ENCODE peak calls at places on chromosome 14, in ten cellular contexts. Q is suprapubic skin; U is effector memory CD4-positive, alpha-beta T cell; R is OCI-LY7; F is A549; I is GM12878; B is heart right ventricle; K is CD4-positive, alpha-beta memory T cell; V is CD8-positive, alpha-beta memory T cell; O is neuronal stem cell. H is an unnamed sample. For H3K4me1, the result is how much of the 10 kb centered on the place peaks cover.

GRCh38 chr14:103334644-103335603 is 887 bp downstream of the EIF5 start:
- DNase-seq in R (peak), O (peak), I (no peak), B (peak), Q (peak), U (peak), K (peak), V (peak), F (no peak), H (peak)

GRCh38 chr14:101410126-101410525 is 151.2 kb upstream of the DIO3 start:
- DNase-seq in B (no peak), F (no peak), I (no peak), K (no peak), Q (no peak), O (no peak), R (peak), V (no peak), U (no peak), H (no peak)

GRCh38 chr14:35286707-35287106 is 5.5 kb upstream of the PSMA6 start:
- DNase-seq in F (no peak), V (no peak), K (peak), R (peak), O (no peak), I (no peak), U (no peak), B (no peak), Q (no peak), H (no peak)

GRCh38 chr14:71574976-71575375 is 357.3 kb upstream of the RGS6 start:
- DNase-seq in I (no peak), V (no peak), Q (no peak), K (no peak), F (peak), B (no peak), R (no peak), O (no peak), U (no peak), H (no peak)

GRCh38 chr14:74573421-74574091 is 38.5 kb downstream of the LTBP2 start:
- DNase-seq in B (no peak), I (no peak), O (no peak), Q (no peak), K (no peak), V (no peak), U (no peak), F (no peak), R (no peak), H (no peak)

GRCh38 chr14:99183716-99184115 is 88.3 kb downstream of the BCL11B start:
- DNase-seq in I (no peak), F (no peak), O (no peak), B (no peak), K (no peak), U (no peak), R (no peak), Q (no peak), V (peak), H (no peak)

GRCh38 chr14:96303981-96304380 is 48.0 kb downstream of the BDKRB1 start:
- DNase-seq in K (no peak), F (no peak), I (no peak), V (no peak), R (no peak), B (no peak), U (no peak), Q (no peak), O (no peak), H (no peak)

GRCh38 chr14:102629011-102629444 is 36.6 kb downstream of the RCOR1 start:
- DNase-seq in K (no peak), B (no peak), U (no peak), I (no peak), V (no peak), Q (no peak), O (no peak), F (no peak), R (no peak), H (no peak)

GRCh38 chr14:50795909-50796308 is 35.1 kb downstream of the NIN start:
- DNase-seq in O (no peak), V (no peak), U (no peak), B (no peak), R (no peak), Q (no peak), K (no peak), I (no peak), F (no peak), H (no peak)

GRCh38 chr14:105087308-105087962 is 22.2 kb upstream of the GPR132 start:
- DNase-seq in U (no peak), Q (peak), R (no peak), K (no peak), F (peak), I (no peak), B (peak), O (no peak), V (no peak), H (no peak)

GRCh38 chr14:100747736-100748135 is 21.0 kb downstream of the DLK1 start:
- DNase-seq in Q (peak), O (no peak), V (no peak), I (no peak), K (no peak), R (no peak), B (no peak), U (no peak), F (no peak), H (no peak)

GRCh38 chr14:105859717-105860614 is 333.6 kb downstream of the TMEM121 start:
- DNase-seq in O (no peak), U (peak), Q (peak), I (no peak), K (peak), V (peak), F (no peak), B (peak), R (peak), H (peak)

GRCh38 chr14:90522585-90523191 is 125.9 kb downstream of the CALM1 start:
- DNase-seq in R (no peak), V (no peak), B (no peak), F (no peak), Q (no peak), I (no peak), O (no peak), U (no peak), K (no peak), H (peak)

GRCh38 chr14:49992901-49993335 is 100.0 kb downstream of the ARF6 start:
- DNase-seq in U (no peak), I (peak), F (no peak), Q (no peak), B (no peak), V (no peak), R (no peak), O (no peak), K (no peak), H (no peak)

GRCh38 chr14:61505815-61506809 is 184.7 kb downstream of the PRKCH start:
- DNase-seq in R (no peak), V (no peak), Q (no peak), O (no peak), U (no peak), K (no peak), I (no peak), B (no peak), F (no peak), H (no peak)

GRCh38 chr14:56555921-56556570 is 23.6 kb upstream of the TMEM260 start:
- DNase-seq in F (peak), V (no peak), I (no peak), O (peak), U (no peak), K (no peak), R (peak), Q (no peak), B (no peak), H (no peak)

GRCh38 chr14:44833376-44833775 is 128.4 kb downstream of the KLHL28 start:
- DNase-seq in Q (no peak), O (no peak), R (no peak), F (peak), K (no peak), V (no peak), I (no peak), U (no peak), B (no peak), H (no peak)

GRCh38 chr14:79044894-79045624 is 874.9 kb downstream of the NRXN3 start:
- DNase-seq in Q (no peak), R (no peak), V (no peak), U (no peak), I (no peak), B (no peak), O (no peak), F (peak), K (no peak), H (no peak)

GRCh38 chr14:84482256-84483071 is 1047.5 kb upstream of the FLRT2 start:
- DNase-seq in R (no peak), V (no peak), F (no peak), K (no peak), O (peak), U (no peak), Q (no peak), B (no peak), I (no peak), H (no peak)

GRCh38 chr14:21070083-21070609 is at the start of gene ARHGEF40:
- DNase-seq in U (peak), K (no peak), V (no peak), I (no peak), R (peak), O (no peak), F (peak), B (peak), Q (no peak), H (peak)

GRCh38 chr14:70753518-70753953 is 55.8 kb downstream of the MAP3K9 start:
- DNase-seq in F (peak), U (no peak), O (no peak), V (no peak), R (no peak), Q (no peak), I (no peak), K (no peak), B (no peak), H (no peak)

GRCh38 chr14:70713096-70713875 is 71.6 kb downstream of the TTC9 start:
- DNase-seq in K (no peak), F (no peak), R (no peak), Q (no peak), V (no peak), B (no peak), U (no peak), O (no peak), I (no peak), H (no peak)

GRCh38 chr14:100587248-100587762 is at the start of gene BEGAIN:
- DNase-seq in R (no peak), V (no peak), O (no peak), B (no peak), U (no peak), K (no peak), I (no peak), F (no peak), Q (peak), H (no peak)

GRCh38 chr14:73787760-73788508 is 63.7 kb upstream of the PTGR2 start:
- DNase-seq in V (no peak), R (peak), U (no peak), O (no peak), F (no peak), I (no peak), Q (no peak), K (peak), B (no peak), H (no peak)

GRCh38 chr14:59882957-59883356 is 12.4 kb upstream of the RTN1 start:
- DNase-seq in Q (no peak), I (no peak), F (no peak), U (no peak), V (no peak), O (no peak), R (peak), K (no peak), B (no peak), H (no peak)

GRCh38 chr14:64388533-64389243 is 535 bp downstream of the MTHFD1 start:
- DNase-seq in U (no peak), R (peak), Q (no peak), K (no peak), V (no peak), F (no peak), I (no peak), B (peak), O (no peak), H (peak)

GRCh38 chr14:100893760-100894159 is 9.8 kb downstream of the RTL1 start:
- DNase-seq in B (no peak), K (no peak), Q (peak), R (no peak), F (no peak), V (no peak), O (no peak), U (no peak), I (no peak), H (no peak)

GRCh38 chr14:60509438-60510253 is 700 bp downstream of the SIX6 start:
- DNase-seq in R (no peak), B (no peak), F (no peak), O (peak), K (no peak), U (no peak), Q (no peak), V (no peak), I (no peak), H (no peak)

GRCh38 chr14:89990623-89991275 is 35.0 kb downstream of the TDP1 start:
- DNase-seq in I (no peak), V (no peak), R (no peak), O (no peak), U (no peak), Q (no peak), B (no peak), K (no peak), F (no peak), H (no peak)

GRCh38 chr14:41047763-41048162 is 558.9 kb upstream of the LRFN5 start:
- DNase-seq in K (no peak), I (no peak), Q (no peak), F (no peak), B (no peak), U (no peak), R (no peak), O (no peak), V (no peak), H (no peak)

GRCh38 chr14:51653096-51653814 is 1.5 kb downstream of the FRMD6 start:
- DNase-seq in V (no peak), F (peak), B (no peak), R (peak), O (no peak), U (no peak), I (no peak), Q (no peak), K (peak), H (no peak)

GRCh38 chr14:65352964-65353530 is 59.5 kb upstream of the FUT8 start:
- DNase-seq in B (no peak), K (no peak), Q (no peak), R (peak), V (no peak), I (no peak), O (no peak), U (no peak), F (peak), H (no peak)

GRCh38 chr14:105925615-105926414 is 399.4 kb downstream of the TMEM121 start:
- DNase-seq in O (no peak), F (no peak), B (no peak), Q (peak), K (no peak), U (no peak), R (no peak), I (no peak), V (no peak), H (peak)

GRCh38 chr14:104353921-104354701 is 215.7 kb downstream of the KIF26A start:
- DNase-seq in R (no peak), B (peak), I (no peak), F (no peak), O (no peak), V (peak), K (no peak), Q (peak), U (no peak), H (peak)

GRCh38 chr14:20714593-20715250 is 26.2 kb downstream of the ANG start:
- DNase-seq in K (no peak), O (no peak), U (no peak), B (peak), F (no peak), Q (peak), I (no peak), V (no peak), R (no peak), H (no peak)

GRCh38 chr14:69047255-69047654 is 68.2 kb upstream of the ACTN1 start:
- DNase-seq in O (no peak), V (no peak), U (no peak), R (no peak), I (no peak), Q (no peak), K (no peak), F (no peak), B (no peak), H (no peak)
- H3K4me1 ChIP-seq in O (under half), V (under half), U (under half), R (under half), I (under half), Q (half or more), K (under half), F (under half), B (half or more), H (under half)

DNA sequence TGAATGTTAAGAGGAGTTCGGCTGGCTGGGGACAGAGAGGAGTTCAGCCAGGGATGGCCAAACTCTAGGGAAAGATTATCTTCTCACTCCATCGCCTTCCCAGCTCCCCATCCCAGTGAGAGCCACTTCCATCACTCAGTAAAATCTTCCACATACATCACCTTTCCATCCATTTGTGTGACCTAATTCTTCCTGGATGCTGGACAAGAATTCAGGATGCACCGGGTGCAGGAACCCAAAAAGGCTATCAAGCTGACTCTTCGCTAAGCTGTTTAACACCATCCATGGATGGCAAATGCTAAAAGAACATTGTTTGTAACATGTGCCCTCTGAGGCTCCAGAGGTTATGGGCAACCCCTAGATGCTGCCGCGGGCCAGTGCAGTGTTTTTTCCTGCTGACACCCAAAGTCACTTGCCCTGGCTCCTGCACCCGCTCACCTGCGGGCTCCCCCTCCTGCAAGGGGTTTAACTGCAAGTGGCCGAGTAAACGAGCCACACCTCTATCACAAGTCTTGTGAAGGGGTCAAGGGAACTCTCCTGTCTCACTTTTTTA is 216.0 kb upstream of the NPAS3 start:
- DNase-seq in K (no peak), I (no peak), B (no peak), V (no peak), R (no peak), U (no peak), Q (no peak), O (no peak), F (no peak), H (no peak)
- H3K4me1 ChIP-seq in K (under half), I (under half), B (under half), V (under half), R (under half), U (under half), Q (under half), O (under half), F (under half), H (under half)

GRCh38 chr14:75861161-75861621 is 120.6 kb downstream of the TGFB3 start:
- DNase-seq in U (no peak), Q (no peak), F (no peak), R (no peak), B (no peak), V (no peak), O (no peak), K (no peak), I (no peak), H (no peak)

GRCh38 chr14:75864352-75864751 is 117.4 kb downstream of the TGFB3 start:
- DNase-seq in I (no peak), V (no peak), F (no peak), U (no peak), K (no peak), R (no peak), O (no peak), Q (no peak), B (no peak), H (no peak)

GRCh38 chr14:75871181-75871880 is 110.5 kb downstream of the TGFB3 start:
- DNase-seq in F (no peak), K (no peak), V (no peak), Q (no peak), U (no peak), O (no peak), B (no peak), R (no peak), I (no peak), H (peak)

GRCh38 chr14:75866981-75867380 is 114.8 kb downstream of the TGFB3 start:
- DNase-seq in B (no peak), Q (no peak), K (no peak), I (no peak), R (no peak), F (no peak), U (no peak), O (no peak), V (no peak), H (no peak)
- H3K4me1 ChIP-seq in B (under half), Q (under half), K (under half), I (under half), R (under half), F (under half), U (under half), O (under half), V (under half), H (under half)

GRCh38 chr14:77880056-77880455 is 80.1 kb downstream of the ADCK1 start:
- DNase-seq in R (no peak), I (no peak), K (no peak), V (no peak), O (no peak), Q (no peak), F (no peak), U (no peak), B (peak), H (no peak)
- H3K4me1 ChIP-seq in R (under half), I (under half), K (under half), V (under half), O (under half), Q (under half), F (under half), U (under half), B (under half), H (under half)

GRCh38 chr14:58292192-58292591 is 6.2 kb upstream of the ARID4A start:
- DNase-seq in K (no peak), V (no peak), I (no peak), Q (no peak), R (no peak), U (no peak), F (no peak), O (no peak), B (no peak), H (no peak)
- H3K4me1 ChIP-seq in K (half or more), V (half or more), I (under half), Q (under half), R (under half), U (under half), F (under half), O (under half), B (half or more), H (under half)

GRCh38 chr14:36767603-36768281 is 106.1 kb downstream of the PAX9 start:
- DNase-seq in I (no peak), K (no peak), Q (no peak), F (no peak), O (no peak), R (no peak), V (no peak), U (no peak), B (no peak), H (no peak)

GRCh38 chr14:36766974-36767373 is 105.3 kb downstream of the PAX9 start:
- DNase-seq in F (no peak), V (no peak), R (no peak), K (no peak), O (no peak), B (no peak), Q (no peak), U (no peak), I (no peak), H (no peak)

GRCh38 chr14:36771256-36771655 is 109.6 kb downstream of the PAX9 start:
- DNase-seq in V (no peak), K (no peak), U (no peak), R (no peak), B (no peak), O (no peak), I (no peak), Q (no peak), F (no peak), H (no peak)

GRCh38 chr14:36773136-36773540 is 111.5 kb downstream of the PAX9 start:
- DNase-seq in Q (no peak), I (no peak), F (peak), R (no peak), U (no peak), B (no peak), K (no peak), V (no peak), O (no peak), H (no peak)

GRCh38 chr14:36768638-36769337 is 107.1 kb downstream of the PAX9 start:
- DNase-seq in Q (no peak), B (no peak), V (no peak), K (no peak), F (no peak), O (no peak), I (no peak), U (no peak), R (no peak), H (no peak)
- H3K4me1 ChIP-seq in Q (under half), B (under half), V (under half), K (under half), F (under half), O (under half), I (under half), U (under half), R (under half), H (under half)

DNA sequence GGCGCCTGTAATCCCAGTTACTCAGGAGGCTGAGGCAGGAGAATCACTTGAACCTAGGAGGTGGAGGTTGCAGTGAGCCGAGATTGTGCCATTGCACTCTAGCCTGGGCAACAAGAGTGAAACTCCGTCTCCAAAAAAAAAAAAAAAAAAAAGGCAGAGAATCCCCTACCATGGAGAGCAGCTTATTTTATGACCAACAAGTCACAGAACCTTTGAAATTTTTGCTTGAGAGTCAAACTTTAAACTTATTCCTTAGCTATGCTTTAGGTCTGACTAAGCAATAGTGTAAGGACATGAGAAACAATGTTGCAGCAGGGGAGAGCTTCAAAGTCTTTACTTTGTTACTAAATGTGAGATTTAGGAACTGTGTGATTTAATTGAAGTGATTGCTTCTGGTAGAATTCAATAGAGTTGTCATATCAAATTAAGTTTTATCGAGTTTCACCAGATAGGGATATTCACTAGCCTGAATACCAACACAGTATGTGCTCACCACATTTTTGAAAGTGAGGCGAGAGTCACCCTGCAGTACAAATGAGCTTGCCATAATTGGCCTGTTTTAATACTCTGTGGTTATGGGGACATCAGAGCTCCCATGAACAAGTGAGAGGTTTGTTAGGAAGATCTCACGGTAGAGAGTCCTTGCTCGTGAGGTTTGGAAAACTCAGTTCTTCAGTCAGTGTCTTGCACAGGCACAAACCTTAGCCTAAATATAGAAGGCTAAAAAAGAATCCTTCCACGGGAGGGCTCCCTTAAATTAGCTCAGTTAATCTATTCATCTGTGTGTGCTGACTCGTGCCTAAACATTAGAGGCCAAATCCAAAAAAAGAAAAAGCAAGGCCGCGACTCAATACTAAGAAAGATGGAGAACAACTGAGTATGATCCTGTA is 108.6 kb downstream of the SAMD4A start:
- DNase-seq in F (no peak), K (no peak), B (no peak), Q (no peak), R (no peak), V (no peak), I (no peak), U (no peak), O (no peak), H (no peak)
- H3K4me1 ChIP-seq in F (under half), K (under half), B (half or more), Q (under half), R (under half), V (under half), I (under half), U (under half), O (under half), H (under half)

H was measured in BE2C.